ENCODE peak calls at places on chromosomes 1 and 21, in nine cellular contexts. S is OCI-LY7, R is GM12878, K is HCT116, H is fibroblast of lung, F is A549, J is thoracic aorta, M is esophagus muscularis mucosa, A is Peyer's patch. V is an unnamed sample.

GRCh38 chr1:28112388-28113311 is 24.2 kb upstream of the EYA3 start:
- DNase-seq in A (peak; percentile 59), M (no peak), S (peak; percentile 38), R (no peak), F (no peak), K (peak; percentile 26), H (peak; percentile 74), J (peak; percentile 6), V (no peak)

GRCh38 chr1:203208181-203208580 is 21.3 kb downstream of the CHIT1 start:
- DNase-seq in K (no peak), H (no peak), J (no peak), S (no peak), M (no peak), A (no peak), F (no peak), R (no peak), V (no peak)

GRCh38 chr1:108117908-108118902 is 81.9 kb downstream of the SLC25A24 start:
- DNase-seq in A (no peak), F (no peak), K (no peak), R (no peak), J (no peak), S (no peak), M (peak; percentile 72), H (peak; percentile 81), V (peak; percentile 83)

GRCh38 chr1:54256756-54257155 is 56.8 kb downstream of the MRPL37 start:
- DNase-seq in S (no peak), M (no peak), K (no peak), A (peak; percentile 77), H (no peak), J (no peak), F (no peak), R (no peak), V (no peak)

GRCh38 chr1:223401873-223402789 is 8.9 kb downstream of the CCDC185 start:
- DNase-seq in S (no peak), K (peak; percentile 24), H (peak; percentile 94), M (no peak), J (no peak), A (no peak), R (no peak), F (peak; percentile 47), V (peak; percentile 93)

GRCh38 chr1:109509176-109510134 is at the start of gene AMIGO1:
- DNase-seq in M (no peak), A (peak; percentile 81), S (peak; percentile 60), J (no peak), F (peak; percentile 35), H (peak; percentile 52), K (no peak), R (no peak), V (peak; percentile 67)

GRCh38 chr1:87905651-87906050 is 577.0 kb downstream of the LMO4 start:
- DNase-seq in A (no peak), F (no peak), M (no peak), K (no peak), R (no peak), H (no peak), S (no peak), J (no peak), V (no peak)

GRCh38 chr1:11783556-11783955 is 21.6 kb downstream of the C1orf167 start:
- DNase-seq in F (no peak), S (peak; percentile 56), R (no peak), M (no peak), J (no peak), K (no peak), A (no peak), H (no peak), V (no peak)

GRCh38 chr1:202860744-202861419 is 28.1 kb downstream of the RABIF start:
- DNase-seq in A (peak; percentile 90), J (no peak), F (peak; percentile 55), K (peak; percentile 38), S (no peak), M (no peak), H (peak; percentile 46), R (no peak), V (peak; percentile 85)

GRCh38 chr1:208165659-208166058 is 78.5 kb downstream of the PLXNA2 start:
- DNase-seq in H (peak; percentile 86), R (no peak), F (no peak), A (no peak), K (no peak), J (no peak), M (no peak), S (no peak), V (no peak)

GRCh38 chr1:211648980-211649934 is 26.2 kb downstream of the NEK2 start:
- DNase-seq in M (no peak), K (no peak), S (peak; percentile 60), F (peak; percentile 55), J (no peak), A (peak; percentile 76), H (no peak), R (no peak), V (no peak)

GRCh38 chr1:10960406-10960805 is 52.0 kb upstream of the TARDBP start:
- DNase-seq in F (no peak), H (no peak), K (no peak), A (no peak), M (no peak), S (no peak), R (no peak), J (no peak), V (no peak)

GRCh38 chr21:30209571-30209970 is 6.3 kb downstream of the CLDN8 start:
- DNase-seq in M (no peak), A (no peak), H (no peak), R (no peak), J (no peak), F (no peak), K (no peak), S (no peak), V (no peak)

GRCh38 chr1:155083865-155084721 is 5.5 kb downstream of the EFNA3 start:
- DNase-seq in A (peak; percentile 78), K (no peak), H (no peak), M (no peak), S (peak; percentile 59), R (no peak), F (no peak), J (no peak), V (no peak)

GRCh38 chr1:172640146-172640545 is 18.8 kb upstream of the FASLG start:
- DNase-seq in R (no peak), S (no peak), K (no peak), M (no peak), A (no peak), F (no peak), J (no peak), H (peak; percentile 72), V (no peak)

GRCh38 chr1:24540906-24541710 is 14.8 kb upstream of the NCMAP start:
- DNase-seq in R (no peak), K (no peak), J (no peak), H (peak; percentile 67), F (peak; percentile 32), A (peak; percentile 87), M (no peak), S (no peak), V (peak; percentile 40)

DNA sequence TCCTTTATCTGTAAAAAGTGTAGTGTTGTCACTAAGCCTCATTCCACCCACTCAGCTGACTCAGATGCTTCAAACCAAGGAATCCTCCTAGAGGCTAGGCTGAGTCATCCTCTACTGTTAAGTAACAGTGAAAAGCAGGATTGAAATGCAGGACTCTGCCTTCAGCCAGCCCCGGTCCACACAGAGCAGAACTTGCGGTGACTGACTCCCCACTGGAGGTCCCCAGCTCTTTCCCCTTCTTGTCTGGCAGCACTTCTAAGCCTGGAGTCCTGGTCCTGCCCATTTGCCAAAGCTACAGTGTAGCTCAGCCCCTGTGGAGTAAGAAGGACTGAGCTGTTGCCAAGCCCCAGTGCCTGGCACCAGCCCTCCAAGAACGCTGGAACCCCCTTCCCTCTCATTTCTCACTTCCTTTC is 1.7 kb downstream of the RAB7B start:
- DNase-seq in J (peak; percentile 41), K (peak; percentile 73), M (no peak), H (peak; percentile 99), A (no peak), F (peak; percentile 90), R (no peak), S (no peak), V (peak; percentile 99)
- TF ChIP-seq CTCF in J (no peak), K (no peak), M (no peak), H (no peak), A (no peak), F (no peak), R (no peak), S (no peak), V (no peak)

GRCh38 chr1:235822685-235823084 is 44.0 kb downstream of the LYST start:
- DNase-seq in R (no peak), J (no peak), H (no peak), A (no peak), K (no peak), M (no peak), F (no peak), S (no peak), V (no peak)

GRCh38 chr1:235821361-235821981 is 45.2 kb downstream of the LYST start:
- DNase-seq in H (peak; percentile 70), R (no peak), J (no peak), F (no peak), K (no peak), A (no peak), S (no peak), M (no peak), V (no peak)

GRCh38 chr1:235820059-235820458 is 46.6 kb downstream of the LYST start:
- DNase-seq in M (no peak), R (no peak), A (no peak), K (no peak), H (no peak), S (no peak), F (no peak), J (no peak), V (no peak)

GRCh38 chr1:235817101-235817725 is 49.5 kb downstream of the LYST start:
- DNase-seq in K (no peak), F (no peak), R (no peak), J (no peak), A (no peak), S (no peak), M (no peak), H (no peak), V (no peak)

DNA sequence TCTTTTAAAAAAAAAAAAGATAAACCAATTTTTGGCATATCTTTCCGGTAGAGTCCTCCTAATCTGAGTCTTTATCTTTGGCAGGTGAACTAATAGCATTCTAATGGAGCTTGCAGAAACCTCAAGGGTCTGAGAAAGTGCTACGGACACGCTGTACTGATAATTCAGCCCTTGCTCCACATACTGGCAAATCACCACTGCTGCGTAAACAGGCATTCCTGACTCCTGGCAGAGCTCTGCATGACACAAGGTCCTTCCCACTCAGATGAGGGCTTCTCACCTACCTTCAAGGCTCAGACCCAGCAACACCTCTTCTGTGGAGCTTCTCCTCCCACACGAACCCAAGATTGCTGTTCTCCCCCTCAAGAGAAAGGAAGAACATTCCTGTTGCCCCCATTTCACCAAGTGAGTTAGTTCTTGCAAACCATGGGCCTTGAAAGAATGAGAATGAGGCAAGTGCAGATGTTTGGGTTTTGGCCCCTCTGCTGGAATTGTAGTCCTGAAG is 48.0 kb downstream of the LYST start:
- DNase-seq in J (no peak), H (peak; percentile 60), A (no peak), F (no peak), M (no peak), K (no peak), S (no peak), R (no peak), V (no peak)
- H3K27ac ChIP-seq in J (no peak overlapping the region), H (no peak overlapping the region), A (no peak overlapping the region), F (no peak overlapping the region), M (no peak overlapping the region), K (no peak overlapping the region), S (no peak overlapping the region), R (no peak overlapping the region), V (no peak overlapping the region)

GRCh38 chr1:233113009-233113712 is 162.8 kb downstream of the NTPCR start:
- DNase-seq in H (peak; percentile 100), J (peak; percentile 30), K (peak; percentile 94), F (peak; percentile 82), S (no peak), M (no peak), R (peak; percentile 26), A (peak; percentile 76), V (peak; percentile 85)
- TF ChIP-seq CTCF in H (no peak), J (no peak), K (no peak), F (no peak), S (no peak), M (no peak), R (no peak), A (no peak), V (no peak)

GRCh38 chr1:43945898-43946243 is 879 bp upstream of the IPO13 start:
- DNase-seq in A (no peak), R (no peak), F (no peak), H (no peak), J (no peak), M (no peak), K (no peak), S (no peak), V (no peak)
- H3K27ac ChIP-seq in A (peak overlapping the region; percentile 96), R (peak overlapping the region; percentile 93), F (peak overlapping the region; percentile 94), H (peak overlapping the region; percentile 42), J (peak overlapping the region; percentile 93), M (peak overlapping the region; percentile 92), K (peak overlapping the region; percentile 88), S (peak overlapping the region; percentile 8), V (peak overlapping the region; percentile 90)

V was measured in RWPE1.